ENCODE peak calls at places on chromosomes 3 and 15, in seven cellular contexts. R is IMR-90, O is mesenchymal stem cell, G is neuronal stem cell, A is mesendoderm, Y is H9, C is H1. I is an unnamed sample.

GRCh38 chr15:90839187-90840071 is 29.0 kb upstream of the FURIN start:
- DNase-seq in Y (peak), O (no peak), G (peak), R (peak), A (peak), C (peak), I (peak)

GRCh38 chr3:84820126-84820525 is 138.7 kb upstream of the CADM2 start:
- DNase-seq in Y (no peak), O (no peak), G (no peak), A (no peak), R (no peak), C (no peak), I (no peak)

GRCh38 chr3:175208316-175208715 is 349.2 kb downstream of the NAALADL2 start:
- DNase-seq in R (peak), A (peak), C (no peak), O (peak), G (no peak), Y (no peak), I (no peak)

GRCh38 chr3:146640955-146641867 is 36.1 kb upstream of the PLSCR5 start:
- DNase-seq in O (peak), Y (no peak), A (peak), G (peak), C (no peak), R (peak), I (peak)

GRCh38 chr3:175234541-175234940 is 375.4 kb downstream of the NAALADL2 start:
- DNase-seq in C (no peak), A (no peak), O (no peak), R (no peak), G (no peak), Y (no peak), I (no peak)

GRCh38 chr3:88031543-88032148 is 27.2 kb downstream of the CGGBP1 start:
- DNase-seq in R (peak), C (no peak), O (peak), G (no peak), Y (no peak), A (no peak), I (peak)

GRCh38 chr15:31495281-31495680 is 168.6 kb downstream of the KLF13 start:
- DNase-seq in Y (peak), R (no peak), A (no peak), C (peak), G (no peak), O (no peak), I (no peak)

GRCh38 chr3:153144779-153145178 is 17.2 kb upstream of the RAP2B start:
- DNase-seq in O (peak), Y (no peak), G (no peak), A (no peak), C (no peak), R (peak), I (no peak)

GRCh38 chr3:172746476-172746875 is 4.0 kb upstream of the ECT2 start:
- DNase-seq in R (peak), G (no peak), O (peak), A (no peak), Y (no peak), C (no peak), I (no peak)

GRCh38 chr3:139577899-139578298 is 38.4 kb upstream of the RBP1 start:
- DNase-seq in O (no peak), A (peak), Y (peak), C (no peak), G (no peak), R (no peak), I (no peak)

GRCh38 chr3:4834403-4834866 is 144.8 kb upstream of the BHLHE40 start:
- DNase-seq in O (peak), G (no peak), A (no peak), R (peak), C (no peak), Y (no peak), I (no peak)

GRCh38 chr3:61425356-61425755 is 136.0 kb upstream of the PTPRG start:
- DNase-seq in G (no peak), A (peak), C (no peak), Y (no peak), O (no peak), R (no peak), I (peak)
- H2BK5ac ChIP-seq in G (no peak), A (no peak), C (no peak), Y (no peak), O (no peak), R (no peak), I (no peak)

GRCh38 chr3:46057716-46058115 is 30.4 kb upstream of the XCR1 start:
- DNase-seq in A (no peak), C (no peak), G (no peak), Y (no peak), R (no peak), O (no peak), I (no peak)

GRCh38 chr3:46056686-46057085 is 29.4 kb upstream of the XCR1 start:
- DNase-seq in A (no peak), O (no peak), C (no peak), Y (no peak), G (no peak), R (no peak), I (no peak)

GRCh38 chr3:46049093-46049492 is 21.8 kb upstream of the XCR1 start:
- DNase-seq in C (no peak), G (no peak), Y (no peak), O (no peak), R (no peak), A (no peak), I (peak)

DNA sequence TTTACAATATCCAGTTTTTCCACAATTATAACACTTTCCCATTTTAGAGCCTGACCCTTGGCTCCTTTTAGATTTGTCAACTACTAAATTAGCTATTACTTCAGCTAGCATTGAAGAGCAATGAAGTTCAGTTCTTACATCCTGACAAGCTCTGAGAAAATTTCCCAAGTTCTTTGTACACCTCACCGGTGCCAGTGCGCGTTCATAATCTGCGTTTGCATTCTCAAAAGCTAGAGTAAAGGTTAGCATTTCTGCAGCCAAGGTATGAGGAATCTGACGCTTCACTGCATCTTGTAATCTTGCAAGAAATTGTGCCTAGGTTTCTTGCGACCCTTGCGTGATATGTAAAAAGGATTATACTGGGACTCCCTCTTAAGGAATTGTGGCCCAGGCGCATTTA is 25.2 kb upstream of the XCR1 start:
- DNase-seq in O (no peak), Y (no peak), C (no peak), R (no peak), G (no peak), A (no peak), I (peak)
- H2BK5ac ChIP-seq in O (no peak), Y (no peak), C (no peak), R (no peak), G (no peak), A (no peak), I (no peak)

GRCh38 chr3:136293279-136293678 is 43.1 kb downstream of the PCCB start:
- DNase-seq in R (no peak), Y (no peak), G (no peak), O (no peak), C (no peak), A (no peak), I (no peak)
- H2BK5ac ChIP-seq in R (no peak), Y (no peak), G (no peak), O (no peak), C (no peak), A (no peak), I (no peak)

GRCh38 chr3:126104028-126104635 is 20.2 kb upstream of the SLC41A3 start:
- DNase-seq in A (no peak), Y (no peak), R (no peak), O (no peak), G (no peak), C (no peak), I (no peak)
- H2BK5ac ChIP-seq in A (no peak), Y (no peak), R (no peak), O (no peak), G (peak), C (no peak), I (no peak)